ENCODE peak calls at places on chromosomes 5 and 9, in nine cellular contexts. One of them, this sample, is unnamed.

GRCh38 chr9:129351642-129352151 is 173.6 kb upstream of the IER5L start:
- DNase-seq in stomach: no peak
- DNase-seq in A549: no peak
- DNase-seq in HCEC 1CT: no peak
- DNase-seq in activated T-helper 1 cell treated with Interleukin-2 at 50 U/mL for 16 hours: no peak
- DNase-seq in activated effector memory CD4-positive, alpha-beta T cell treated with anti-CD3 and anti-CD28 coated beads, Interleukin-2, amount 50 U/mL, for 16 hours: no peak
- DNase-seq in Calu3: no peak
- DNase-seq in Right ventricle myocardium inferior: no peak
- DNase-seq in D721Med: no peak
- DNase-seq in this sample: no peak

GRCh38 chr9:71664566-71664965 is 103.7 kb downstream of the CEMIP2 start:
- DNase-seq in D721Med: no peak
- DNase-seq in Calu3: no peak
- DNase-seq in Right ventricle myocardium inferior: no peak
- DNase-seq in stomach: no peak
- DNase-seq in activated effector memory CD4-positive, alpha-beta T cell treated with anti-CD3 and anti-CD28 coated beads, Interleukin-2, amount 50 U/mL, for 16 hours: no peak
- DNase-seq in A549: no peak
- DNase-seq in HCEC 1CT: no peak
- DNase-seq in activated T-helper 1 cell treated with Interleukin-2 at 50 U/mL for 16 hours: no peak
- DNase-seq in this sample: no peak

GRCh38 chr9:86093788-86094555 is 5.4 kb downstream of the GOLM1 start:
- DNase-seq in Right ventricle myocardium inferior: no peak
- DNase-seq in HCEC 1CT: no peak
- DNase-seq in A549: peak; percentile 98
- DNase-seq in activated effector memory CD4-positive, alpha-beta T cell treated with anti-CD3 and anti-CD28 coated beads, Interleukin-2, amount 50 U/mL, for 16 hours: no peak
- DNase-seq in stomach: peak; percentile 89
- DNase-seq in activated T-helper 1 cell treated with Interleukin-2 at 50 U/mL for 16 hours: no peak
- DNase-seq in Calu3: peak; percentile 77
- DNase-seq in D721Med: no peak
- DNase-seq in this sample: no peak

GRCh38 chr5:132342291-132343180 is 27.0 kb upstream of the SLC22A5 start:
- DNase-seq in Calu3: no peak
- DNase-seq in D721Med: no peak
- DNase-seq in activated effector memory CD4-positive, alpha-beta T cell treated with anti-CD3 and anti-CD28 coated beads, Interleukin-2, amount 50 U/mL, for 16 hours: no peak
- DNase-seq in stomach: no peak
- DNase-seq in Right ventricle myocardium inferior: no peak
- DNase-seq in activated T-helper 1 cell treated with Interleukin-2 at 50 U/mL for 16 hours: no peak
- DNase-seq in HCEC 1CT: no peak
- DNase-seq in A549: no peak
- DNase-seq in this sample: no peak

GRCh38 chr5:181190711-181191525 is 14.1 kb downstream of the TRIM7 start:
- DNase-seq in activated T-helper 1 cell treated with Interleukin-2 at 50 U/mL for 16 hours: no peak
- DNase-seq in Calu3: peak; percentile 59
- DNase-seq in HCEC 1CT: peak; percentile 29
- DNase-seq in stomach: peak; percentile 48
- DNase-seq in D721Med: no peak
- DNase-seq in A549: peak; percentile 66
- DNase-seq in activated effector memory CD4-positive, alpha-beta T cell treated with anti-CD3 and anti-CD28 coated beads, Interleukin-2, amount 50 U/mL, for 16 hours: peak; percentile 83
- DNase-seq in Right ventricle myocardium inferior: peak; percentile 84
- DNase-seq in this sample: no peak

GRCh38 chr5:43648499-43649124 is 45.6 kb downstream of the NNT start:
- DNase-seq in activated effector memory CD4-positive, alpha-beta T cell treated with anti-CD3 and anti-CD28 coated beads, Interleukin-2, amount 50 U/mL, for 16 hours: no peak
- DNase-seq in Right ventricle myocardium inferior: no peak
- DNase-seq in D721Med: no peak
- DNase-seq in Calu3: no peak
- DNase-seq in activated T-helper 1 cell treated with Interleukin-2 at 50 U/mL for 16 hours: no peak
- DNase-seq in A549: no peak
- DNase-seq in HCEC 1CT: no peak
- DNase-seq in stomach: no peak
- DNase-seq in this sample: no peak

GRCh38 chr5:141879941-141880738 is 1.9 kb upstream of the PCDH1 start:
- DNase-seq in activated T-helper 1 cell treated with Interleukin-2 at 50 U/mL for 16 hours: no peak
- DNase-seq in stomach: no peak
- DNase-seq in D721Med: no peak
- DNase-seq in activated effector memory CD4-positive, alpha-beta T cell treated with anti-CD3 and anti-CD28 coated beads, Interleukin-2, amount 50 U/mL, for 16 hours: no peak
- DNase-seq in A549: no peak
- DNase-seq in Calu3: no peak
- DNase-seq in Right ventricle myocardium inferior: no peak
- DNase-seq in HCEC 1CT: no peak
- DNase-seq in this sample: peak; percentile 64

GRCh38 chr9:127112056-127112455 is 10.4 kb downstream of the ANGPTL2 start:
- DNase-seq in Calu3: no peak
- DNase-seq in activated effector memory CD4-positive, alpha-beta T cell treated with anti-CD3 and anti-CD28 coated beads, Interleukin-2, amount 50 U/mL, for 16 hours: no peak
- DNase-seq in A549: no peak
- DNase-seq in HCEC 1CT: no peak
- DNase-seq in Right ventricle myocardium inferior: peak; percentile 70
- DNase-seq in activated T-helper 1 cell treated with Interleukin-2 at 50 U/mL for 16 hours: no peak
- DNase-seq in stomach: peak; percentile 38
- DNase-seq in D721Med: no peak
- DNase-seq in this sample: no peak

GRCh38 chr5:75622564-75622963 is 11.3 kb downstream of the ANKDD1B start:
- DNase-seq in A549: no peak
- DNase-seq in Right ventricle myocardium inferior: no peak
- DNase-seq in activated T-helper 1 cell treated with Interleukin-2 at 50 U/mL for 16 hours: no peak
- DNase-seq in stomach: peak; percentile 41
- DNase-seq in HCEC 1CT: no peak
- DNase-seq in Calu3: peak; percentile 44
- DNase-seq in activated effector memory CD4-positive, alpha-beta T cell treated with anti-CD3 and anti-CD28 coated beads, Interleukin-2, amount 50 U/mL, for 16 hours: no peak
- DNase-seq in D721Med: no peak
- DNase-seq in this sample: no peak

GRCh38 chr9:93114169-93114983 is 18.4 kb downstream of the CARD19 start:
- DNase-seq in D721Med: peak; percentile 11
- DNase-seq in stomach: no peak
- DNase-seq in Right ventricle myocardium inferior: peak; percentile 67
- DNase-seq in activated T-helper 1 cell treated with Interleukin-2 at 50 U/mL for 16 hours: no peak
- DNase-seq in activated effector memory CD4-positive, alpha-beta T cell treated with anti-CD3 and anti-CD28 coated beads, Interleukin-2, amount 50 U/mL, for 16 hours: peak; percentile 57
- DNase-seq in Calu3: no peak
- DNase-seq in A549: no peak
- DNase-seq in HCEC 1CT: no peak
- DNase-seq in this sample: no peak

GRCh38 chr9:108271236-108271635 is 584.5 kb downstream of the ACTL7B start:
- DNase-seq in HCEC 1CT: no peak
- DNase-seq in A549: no peak
- DNase-seq in D721Med: no peak
- DNase-seq in activated T-helper 1 cell treated with Interleukin-2 at 50 U/mL for 16 hours: no peak
- DNase-seq in Calu3: no peak
- DNase-seq in activated effector memory CD4-positive, alpha-beta T cell treated with anti-CD3 and anti-CD28 coated beads, Interleukin-2, amount 50 U/mL, for 16 hours: no peak
- DNase-seq in stomach: no peak
- DNase-seq in Right ventricle myocardium inferior: no peak
- DNase-seq in this sample: no peak

GRCh38 chr9:78130004-78130403 is 98.4 kb upstream of the GNAQ start:
- DNase-seq in Right ventricle myocardium inferior: no peak
- DNase-seq in D721Med: no peak
- DNase-seq in activated T-helper 1 cell treated with Interleukin-2 at 50 U/mL for 16 hours: no peak
- DNase-seq in stomach: no peak
- DNase-seq in activated effector memory CD4-positive, alpha-beta T cell treated with anti-CD3 and anti-CD28 coated beads, Interleukin-2, amount 50 U/mL, for 16 hours: no peak
- DNase-seq in A549: peak; percentile 67
- DNase-seq in HCEC 1CT: no peak
- DNase-seq in Calu3: peak; percentile 10
- DNase-seq in this sample: peak; percentile 70